ENCODE peak calls at places on chromosomes 5 and 9, in six cellular contexts. R is WTC11, F is neural progenitor cell, G is mesenchymal stem cell, Y is HFFc6, J is fibroblast of the aortic adventitia. B is an unnamed sample.

GRCh38 chr9:94916956-94917355 is 190.5 kb downstream of the AOPEP start:
- DNase-seq in G (no peak), R (no peak), F (no peak), J (no peak), Y (no peak), B (no peak)

GRCh38 chr5:154191467-154192261 is 1.1 kb downstream of the GALNT10 start:
- DNase-seq in G (peak), F (no peak), J (peak), Y (peak), R (no peak), B (peak)

GRCh38 chr5:56302027-56302426 is 68.9 kb upstream of the ANKRD55 start:
- DNase-seq in R (no peak), Y (peak), G (peak), J (no peak), F (no peak), B (no peak)

GRCh38 chr5:170431571-170431970 is 42.4 kb upstream of the KCNMB1 start:
- DNase-seq in J (no peak), F (no peak), G (no peak), Y (no peak), R (no peak), B (no peak)

GRCh38 chr5:151926186-151926585 is 1.5 kb upstream of the GLRA1 start:
- DNase-seq in F (peak), R (no peak), Y (no peak), J (no peak), G (no peak), B (no peak)

GRCh38 chr5:124754206-124754927 is 7.9 kb upstream of the ZNF608 start:
- DNase-seq in F (no peak), J (no peak), R (no peak), Y (no peak), G (no peak), B (no peak)

GRCh38 chr9:6197330-6197729 is 18.3 kb upstream of the IL33 start:
- DNase-seq in R (no peak), G (no peak), J (peak), F (peak), Y (no peak), B (peak)

GRCh38 chr5:19880859-19881436 is 107.1 kb downstream of the CDH18 start:
- DNase-seq in R (no peak), F (peak), Y (no peak), J (no peak), G (no peak), B (no peak)

GRCh38 chr9:126401581-126401980 is 75.0 kb downstream of the MVB12B start:
- DNase-seq in Y (no peak), F (no peak), R (no peak), J (no peak), G (no peak), B (no peak)

GRCh38 chr5:395921-396714 is 46.9 kb upstream of the EXOC3 start:
- DNase-seq in Y (no peak), F (no peak), G (no peak), R (no peak), J (no peak), B (no peak)

GRCh38 chr5:137566118-137566541 is 67.0 kb upstream of the SPOCK1 start:
- DNase-seq in J (no peak), Y (no peak), F (no peak), G (no peak), R (no peak), B (no peak)

GRCh38 chr9:93156475-93157008 is 22.5 kb upstream of the NINJ1 start:
- DNase-seq in G (no peak), J (no peak), F (no peak), Y (no peak), R (no peak), B (no peak)

GRCh38 chr5:77155179-77155839 is 55.2 kb upstream of the PDE8B start:
- DNase-seq in G (no peak), J (no peak), Y (no peak), F (no peak), R (no peak), B (no peak)

GRCh38 chr5:18088020-18088579 is 453.8 kb downstream of the TAF11L14 start:
- DNase-seq in G (no peak), R (no peak), Y (no peak), J (no peak), F (no peak), B (no peak)

GRCh38 chr9:69885474-69885929 is 64.9 kb downstream of the CFAP95 start:
- DNase-seq in Y (no peak), G (no peak), R (no peak), J (peak), F (no peak), B (peak)

GRCh38 chr9:99251157-99251556 is 29.1 kb downstream of the SEC61B start:
- DNase-seq in R (no peak), Y (no peak), G (no peak), J (no peak), F (no peak), B (no peak)

GRCh38 chr9:36609306-36609705 is 36.6 kb downstream of the MELK start:
- DNase-seq in G (no peak), F (no peak), J (peak), R (no peak), Y (no peak), B (no peak)

GRCh38 chr5:138212828-138213160 is 329 bp downstream of the CDC23 start:
- DNase-seq in Y (peak), R (no peak), F (peak), J (no peak), G (no peak), B (peak)

GRCh38 chr9:97980918-97981827 is 2.0 kb upstream of the ANP32B start:
- DNase-seq in R (no peak), J (peak), F (peak), G (no peak), Y (no peak), B (peak)

GRCh38 chr5:138829341-138829740 is 45.8 kb downstream of the LRRTM2 start:
- DNase-seq in F (no peak), J (peak), Y (no peak), G (peak), R (no peak), B (no peak)

GRCh38 chr5:172798422-172799215 is 27.6 kb upstream of the DUSP1 start:
- DNase-seq in J (peak), G (peak), F (no peak), R (no peak), Y (peak), B (peak)

GRCh38 chr5:86617756-86618577 is at the start of gene COX7C:
- DNase-seq in F (peak), R (peak), G (peak), Y (peak), J (peak), B (peak)

GRCh38 chr5:45695680-45696093 is 493 bp downstream of the HCN1 start:
- DNase-seq in G (no peak), R (peak), Y (no peak), F (no peak), J (no peak), B (no peak)

GRCh38 chr5:126499742-126500396 is 76.7 kb downstream of the GRAMD2B start:
- DNase-seq in G (no peak), F (peak), J (peak), R (no peak), Y (no peak), B (no peak)

GRCh38 chr5:318341-318897 is 3.1 kb upstream of the AHRR start:
- DNase-seq in J (peak), R (no peak), F (no peak), Y (peak), G (peak), B (peak)

GRCh38 chr9:79542735-79543504 is 28.8 kb upstream of the TLE4 start:
- DNase-seq in Y (no peak), J (no peak), F (no peak), R (no peak), G (no peak), B (no peak)

GRCh38 chr9:134381262-134381661 is 55.0 kb downstream of the RXRA start:
- DNase-seq in G (no peak), F (no peak), J (no peak), R (no peak), Y (no peak), B (no peak)

GRCh38 chr5:59066367-59067163 is 483.7 kb downstream of the RAB3C start:
- DNase-seq in F (no peak), R (no peak), J (peak), Y (peak), G (peak), B (peak)

GRCh38 chr5:79562351-79563246 is 48.7 kb upstream of the HOMER1 start:
- DNase-seq in Y (peak), G (peak), R (no peak), F (no peak), J (peak), B (peak)

GRCh38 chr9:125789196-125789595 is 42.0 kb downstream of the PBX3 start:
- DNase-seq in J (no peak), F (no peak), G (no peak), Y (no peak), R (no peak), B (no peak)

B was measured in AG20443.